ENCODE peak calls at places on chromosome 4, in six cellular contexts. I, U, J, E, P and R are unnamed samples.

GRCh38 chr4:168631241-168632151 is 134.6 kb downstream of the PALLD start:
- DNase-seq in J (peak; percentile 73), E (no peak), P (no peak), I (peak; percentile 87), U (no peak), R (peak; percentile 55)

GRCh38 chr4:56051710-56052075 is 102.9 kb downstream of the CEP135 start:
- DNase-seq in P (no peak), U (no peak), I (no peak), E (no peak), J (no peak), R (no peak)

GRCh38 chr4:127503111-127503510 is 129.6 kb upstream of the INTU start:
- DNase-seq in I (no peak), E (no peak), P (no peak), J (no peak), U (no peak), R (peak; percentile 46)

GRCh38 chr4:161762796-161763195 is 401.0 kb downstream of the FSTL5 start:
- DNase-seq in J (peak; percentile 6), P (no peak), E (no peak), I (no peak), U (no peak), R (peak; percentile 6)

GRCh38 chr4:177119021-177119461 is 190.6 kb upstream of the NEIL3 start:
- DNase-seq in E (no peak), J (no peak), P (no peak), U (no peak), I (no peak), R (peak; percentile 54)

GRCh38 chr4:76752911-76753494 is 144.9 kb downstream of the SOWAHB start:
- DNase-seq in J (peak; percentile 29), P (no peak), U (no peak), E (no peak), I (peak; percentile 60), R (peak; percentile 100)

GRCh38 chr4:80371046-80371445 is 35.5 kb downstream of the CFAP299 start:
- DNase-seq in I (no peak), P (no peak), U (no peak), E (no peak), J (no peak), R (no peak)

GRCh38 chr4:90357117-90357710 is 230.0 kb downstream of the CCSER1 start:
- DNase-seq in I (peak; percentile 47), J (peak; percentile 71), P (no peak), E (peak; percentile 2), U (peak; percentile 45), R (peak; percentile 77)

GRCh38 chr4:40492747-40493146 is 136.9 kb downstream of the RBM47 start:
- DNase-seq in I (no peak), U (no peak), J (no peak), E (no peak), P (no peak), R (no peak)

GRCh38 chr4:75623036-75623435 is 7.3 kb downstream of the CDKL2 start:
- DNase-seq in P (no peak), E (no peak), U (no peak), I (no peak), J (no peak), R (no peak)

GRCh38 chr4:88144048-88144447 is 14.4 kb downstream of the ABCG2 start:
- DNase-seq in I (no peak), J (no peak), P (no peak), U (no peak), E (no peak), R (no peak)

GRCh38 chr4:152100378-152101201 is 339.8 kb upstream of the GATB start:
- DNase-seq in J (no peak), I (no peak), U (no peak), P (no peak), E (no peak), R (no peak)

GRCh38 chr4:68460085-68460484 is 12.8 kb downstream of the TMPRSS11E start:
- DNase-seq in E (no peak), P (no peak), J (no peak), U (no peak), I (no peak), R (no peak)

GRCh38 chr4:75696036-75696435 is 22.8 kb upstream of the G3BP2 start:
- DNase-seq in U (no peak), I (no peak), E (no peak), P (no peak), J (no peak), R (no peak)

GRCh38 chr4:147855670-147856069 is 123.8 kb downstream of the ARHGAP10 start:
- DNase-seq in I (no peak), J (no peak), P (no peak), E (no peak), U (no peak), R (no peak)

GRCh38 chr4:2836391-2836859 is 7.2 kb upstream of the ADD1 start:
- DNase-seq in I (no peak), U (no peak), P (no peak), E (no peak), J (no peak), R (no peak)

GRCh38 chr4:147318581-147318980 is 162.3 kb upstream of the EDNRA start:
- DNase-seq in J (no peak), I (no peak), P (no peak), E (no peak), U (no peak), R (peak; percentile 68)

GRCh38 chr4:101123231-101123630 is 224.1 kb downstream of the PPP3CA start:
- DNase-seq in U (no peak), P (no peak), I (no peak), J (no peak), E (no peak), R (no peak)

GRCh38 chr4:136369073-136369472 is 1163.2 kb downstream of the PCDH18 start:
- DNase-seq in I (no peak), E (no peak), P (no peak), U (no peak), J (no peak), R (peak; percentile 26)

GRCh38 chr4:148574066-148574465 is 131.9 kb upstream of the NR3C2 start:
- DNase-seq in J (no peak), I (no peak), E (no peak), U (no peak), P (no peak), R (no peak)

GRCh38 chr4:113957961-113958360 is 21.5 kb downstream of the ARSJ start:
- DNase-seq in P (no peak), E (no peak), J (no peak), U (no peak), I (no peak), R (peak; percentile 63)

GRCh38 chr4:56681158-56681848 is at the start of gene HOPX:
- DNase-seq in E (no peak), U (no peak), I (no peak), J (no peak), P (peak; percentile 13), R (no peak)

GRCh38 chr4:161317000-161317399 is 846.8 kb downstream of the FSTL5 start:
- DNase-seq in P (no peak), I (no peak), J (no peak), U (no peak), E (no peak), R (no peak)

GRCh38 chr4:78667764-78668163 is 108.4 kb upstream of the BMP2K start:
- DNase-seq in U (no peak), P (peak; percentile 69), J (no peak), I (no peak), E (no peak), R (no peak)

GRCh38 chr4:78667337-78667736 is 108.8 kb upstream of the BMP2K start:
- DNase-seq in U (no peak), P (no peak), E (no peak), I (no peak), J (no peak), R (no peak)

GRCh38 chr4:78671812-78672440 is 104.2 kb upstream of the BMP2K start:
- DNase-seq in J (no peak), I (no peak), U (peak; percentile 18), E (peak; percentile 72), P (no peak), R (no peak)

GRCh38 chr4:78666830-78667258 is 109.3 kb upstream of the BMP2K start:
- DNase-seq in I (no peak), P (no peak), J (no peak), U (no peak), E (no peak), R (no peak)

GRCh38 chr4:78669453-78669852 is 106.7 kb upstream of the BMP2K start:
- DNase-seq in U (peak; percentile 37), I (no peak), E (peak; percentile 61), J (peak; percentile 35), P (no peak), R (no peak)
- TF ChIP-seq RFX5 in U (no peak), I (no peak), E (no peak), J (no peak), P (no peak), R (no peak)

GRCh38 chr4:36719425-36719824 is 438.0 kb downstream of the DTHD1 start:
- DNase-seq in P (no peak), E (no peak), I (no peak), U (no peak), J (no peak), R (no peak)
- TF ChIP-seq RFX5 in P (no peak), E (no peak), I (no peak), U (no peak), J (no peak), R (no peak)

GRCh38 chr4:31370866-31371465 is 650.8 kb downstream of the PCDH7 start:
- DNase-seq in U (peak; percentile 37), P (peak; percentile 4), I (peak; percentile 49), J (peak; percentile 32), E (peak; percentile 19), R (peak; percentile 28)
- TF ChIP-seq RFX5 in U (no peak), P (no peak), I (no peak), J (no peak), E (no peak), R (no peak)

GRCh38 chr4:7649411-7649740 is 214.6 kb upstream of the PSAPL1 start:
- DNase-seq in U (no peak), P (no peak), J (no peak), I (no peak), E (no peak), R (no peak)

GRCh38 chr4:7651461-7651921 is 216.8 kb upstream of the PSAPL1 start:
- DNase-seq in J (no peak), U (no peak), I (peak; percentile 87), E (no peak), P (no peak), R (peak; percentile 19)

GRCh38 chr4:7649741-7650531 is 215.2 kb upstream of the PSAPL1 start:
- DNase-seq in I (no peak), J (no peak), E (peak; percentile 27), U (no peak), P (peak; percentile 9), R (peak; percentile 95)

GRCh38 chr4:7652006-7652405 is 217.3 kb upstream of the PSAPL1 start:
- DNase-seq in E (no peak), J (no peak), I (no peak), P (no peak), U (no peak), R (no peak)

DNA sequence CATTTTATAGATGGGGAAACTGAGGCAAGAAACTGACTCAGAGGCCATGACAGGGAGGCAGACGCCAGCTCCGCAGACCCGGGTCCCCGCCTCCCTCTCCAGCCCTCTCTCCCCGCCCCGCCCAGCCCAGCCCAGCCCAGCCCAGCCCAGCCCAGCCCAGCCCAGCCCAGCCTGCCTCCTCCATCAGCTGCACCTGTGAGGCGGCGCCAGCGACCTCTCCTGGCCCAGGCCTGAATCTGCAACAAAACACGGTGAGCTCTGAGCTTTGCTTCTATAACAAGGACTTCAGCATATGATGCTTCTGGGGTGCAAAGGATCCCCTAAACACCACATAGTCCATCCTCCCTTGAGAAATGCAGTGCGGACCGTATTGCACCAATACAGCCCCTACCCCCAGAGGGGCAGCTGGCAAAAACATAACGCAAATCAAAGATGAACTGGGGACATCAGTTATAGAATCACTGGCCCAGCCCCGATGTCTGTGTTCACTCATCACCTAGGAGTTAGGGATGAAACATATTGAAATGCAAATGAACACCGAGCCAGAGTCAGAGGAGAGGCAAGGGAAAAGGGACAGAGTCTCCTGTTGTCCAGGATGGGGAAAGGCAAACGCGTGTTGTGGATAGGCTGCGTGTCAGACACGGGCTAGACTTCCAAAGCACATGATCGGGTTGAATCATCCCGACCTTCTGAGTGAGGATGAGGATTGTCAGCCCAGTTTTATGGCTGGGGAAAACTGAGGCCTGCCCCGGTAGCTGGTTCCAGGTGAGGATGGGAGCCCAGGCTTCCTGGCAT is 216.1 kb upstream of the PSAPL1 start:
- DNase-seq in J (no peak), E (peak; percentile 65), I (no peak), U (no peak), P (no peak), R (no peak)
- TF ChIP-seq RFX5 in J (no peak), E (no peak), I (no peak), U (no peak), P (no peak), R (no peak)